ENCODE peak calls at places on chromosomes 6 and 20, in ten cellular contexts. I is stimulated activated CD8-positive, alpha-beta memory T cell treated with anti-CD3 and anti-CD28 coated beads, Interleukin-15, amount 100 ng/mL, for 24 hours; H is H54; A is astrocyte of the cerebellum; T is SW480; Y is stomach; C is mammary epithelial cell; D is activated T-cell treated with anti-CD3 and anti-CD28 coated beads for 4 hours; G is B cell; K is keratinocyte. F is an unnamed sample.

GRCh38 chr6:4280721-4281120 is 145.3 kb upstream of the ECI2 start:
- DNase-seq in I (no peak), H (peak; percentile 84), A (peak; percentile 35), T (peak; percentile 23), Y (no peak), C (peak; percentile 87), D (no peak), G (no peak), K (peak; percentile 87), F (no peak)

GRCh38 chr20:1754749-1755148 is 97.2 kb upstream of the SIRPG start:
- DNase-seq in I (no peak), H (no peak), A (no peak), T (no peak), Y (no peak), C (no peak), D (no peak), G (no peak), K (no peak), F (no peak)

GRCh38 chr6:128118401-128118800 is 217.5 kb upstream of the THEMIS start:
- DNase-seq in I (no peak), H (no peak), A (peak; percentile 87), T (no peak), Y (no peak), C (no peak), D (no peak), G (no peak), K (no peak), F (no peak)

GRCh38 chr6:152426276-152426675 is 210.9 kb downstream of the SYNE1 start:
- DNase-seq in I (no peak), H (no peak), A (no peak), T (no peak), Y (no peak), C (peak; percentile 12), D (no peak), G (no peak), K (no peak), F (no peak)

GRCh38 chr6:108710046-108710445 is 138.2 kb upstream of the ARMC2 start:
- DNase-seq in I (no peak), H (no peak), A (no peak), T (no peak), Y (peak; percentile 53), C (no peak), D (no peak), G (no peak), K (no peak), F (no peak)

GRCh38 chr6:89146748-89147715 is 1.2 kb downstream of the PM20D2 start:
- DNase-seq in I (no peak), H (peak; percentile 19), A (no peak), T (peak; percentile 48), Y (no peak), C (peak; percentile 37), D (peak; percentile 15), G (no peak), K (no peak), F (peak; percentile 42)

GRCh38 chr6:11163932-11164331 is 52.4 kb upstream of the ERVFRD-1 start:
- DNase-seq in I (no peak), H (no peak), A (no peak), T (no peak), Y (no peak), C (no peak), D (no peak), G (no peak), K (no peak), F (no peak)

GRCh38 chr20:62117658-62118057 is 4.6 kb upstream of the LSM14B start:
- DNase-seq in I (no peak), H (no peak), A (no peak), T (no peak), Y (peak; percentile 49), C (no peak), D (no peak), G (no peak), K (no peak), F (no peak)

GRCh38 chr20:43926691-43927090 is 12.0 kb downstream of the TOX2 start:
- DNase-seq in I (no peak), H (no peak), A (no peak), T (no peak), Y (no peak), C (no peak), D (no peak), G (no peak), K (no peak), F (no peak)

GRCh38 chr6:170187669-170188566 is 103.0 kb downstream of the DLL1 start:
- DNase-seq in I (no peak), H (no peak), A (no peak), T (no peak), Y (no peak), C (no peak), D (no peak), G (no peak), K (no peak), F (peak; percentile 3)